ENCODE peak calls at places on chromosomes 4 and X, in six cellular contexts. Q is OCI-LY7, K is dermis blood vessel endothelial cell, V is heart left ventricle, J is astrocyte of the spinal cord, L is SW480. A is an unnamed sample.

GRCh38 chrX:121308276-121308805 is 260.9 kb downstream of the GLUD2 start:
- DNase-seq in Q (peak; percentile 45), K (no peak), V (no peak), L (peak; percentile 28), J (peak; percentile 76), A (no peak)

GRCh38 chr4:107913283-107913899 is 18.0 kb upstream of the CYP2U1 start:
- DNase-seq in J (peak; percentile 70), L (peak; percentile 50), Q (peak; percentile 75), V (no peak), K (peak; percentile 88), A (no peak)

GRCh38 chr4:113209153-113209552 is 159.7 kb downstream of the ANK2 start:
- DNase-seq in Q (no peak), L (no peak), K (no peak), V (no peak), J (no peak), A (no peak)

GRCh38 chr4:78799551-78800495 is 23.7 kb downstream of the BMP2K start:
- DNase-seq in J (no peak), L (no peak), K (no peak), Q (no peak), V (no peak), A (peak; percentile 17)

GRCh38 chrX:34656842-34657780 is at the start of gene TMEM47:
- DNase-seq in L (peak; percentile 80), V (peak; percentile 80), J (peak; percentile 71), Q (no peak), K (peak; percentile 74), A (peak; percentile 6)

GRCh38 chr4:27248829-27249228 is 388.2 kb downstream of the STIM2 start:
- DNase-seq in K (no peak), L (no peak), Q (no peak), J (peak; percentile 1), V (no peak), A (no peak)

GRCh38 chr4:55540271-55540670 is 6.4 kb downstream of the CLOCK start:
- DNase-seq in J (no peak), K (no peak), V (no peak), L (no peak), Q (no peak), A (no peak)

GRCh38 chr4:183443609-183444148 is 757 bp upstream of the CDKN2AIP start:
- DNase-seq in J (no peak), V (no peak), L (no peak), Q (no peak), K (peak; percentile 72), A (no peak)

GRCh38 chr4:144209491-144209890 is 69.0 kb upstream of the GYPA start:
- DNase-seq in V (no peak), K (no peak), Q (no peak), J (no peak), L (no peak), A (no peak)

GRCh38 chr4:2177443-2178093 is 64.4 kb downstream of the HAUS3 start:
- DNase-seq in J (no peak), L (no peak), Q (no peak), K (no peak), V (no peak), A (no peak)

GRCh38 chr4:108426493-108426892 is 193.9 kb upstream of the RPL34 start:
- DNase-seq in J (peak; percentile 69), Q (no peak), V (no peak), K (no peak), L (no peak), A (no peak)

GRCh38 chr4:182354106-182354505 is 110.9 kb downstream of the TENM3 start:
- DNase-seq in J (no peak), Q (no peak), V (no peak), K (no peak), L (no peak), A (no peak)

GRCh38 chr4:39354178-39354503 is 12.0 kb downstream of the RFC1 start:
- DNase-seq in K (no peak), L (peak; percentile 13), V (no peak), J (no peak), Q (no peak), A (no peak)

GRCh38 chr4:133147922-133148689 is 988 bp upstream of the PCDH10 start:
- DNase-seq in V (no peak), J (peak; percentile 77), Q (no peak), L (no peak), K (peak; percentile 40), A (peak; percentile 10)

GRCh38 chr4:4440333-4441061 is 53.6 kb downstream of the NSG1 start:
- DNase-seq in Q (no peak), L (no peak), K (no peak), V (no peak), J (no peak), A (no peak)

GRCh38 chr4:1960170-1960825 is 48.5 kb downstream of the NELFA start:
- DNase-seq in Q (no peak), L (no peak), V (no peak), K (no peak), J (peak; percentile 37), A (no peak)

GRCh38 chr4:137601924-137602323 is 69.6 kb upstream of the PCDH18 start:
- DNase-seq in V (no peak), Q (no peak), L (no peak), J (no peak), K (no peak), A (no peak)

GRCh38 chrX:34487364-34487763 is 169.7 kb downstream of the TMEM47 start:
- DNase-seq in L (no peak), J (no peak), Q (no peak), K (peak; percentile 55), V (no peak), A (no peak)

GRCh38 chr4:147136308-147136707 is 190.6 kb upstream of the TTC29 start:
- DNase-seq in V (no peak), K (no peak), J (peak; percentile 73), L (no peak), Q (no peak), A (no peak)

GRCh38 chrX:129788527-129788926 is 8.8 kb downstream of the SASH3 start:
- DNase-seq in J (no peak), Q (no peak), V (no peak), K (no peak), L (no peak), A (no peak)

GRCh38 chr4:15738877-15739276 is 36.0 kb downstream of the BST1 start:
- DNase-seq in L (no peak), J (peak; percentile 31), K (no peak), Q (no peak), V (no peak), A (no peak)

GRCh38 chrX:44314855-44315254 is 28.6 kb downstream of the EFHC2 start:
- DNase-seq in Q (no peak), K (no peak), L (no peak), V (no peak), J (no peak), A (no peak)

GRCh38 chr4:180665481-180665880 is 1577.7 kb upstream of the TENM3 start:
- DNase-seq in J (peak; percentile 8), L (no peak), Q (no peak), K (no peak), V (no peak), A (no peak)

GRCh38 chr4:111641813-111642579 is 503.3 kb upstream of the FAM241A start:
- DNase-seq in L (peak; percentile 78), Q (peak; percentile 81), V (peak; percentile 33), K (peak; percentile 92), J (peak; percentile 87), A (peak; percentile 19)

GRCh38 chr4:73847507-73848182 is 5.5 kb upstream of the PF4V1 start:
- DNase-seq in K (no peak), V (no peak), L (no peak), Q (no peak), J (no peak), A (no peak)

GRCh38 chrX:129510331-129510730 is 13.0 kb downstream of the SMARCA1 start:
- DNase-seq in L (no peak), V (no peak), K (no peak), Q (no peak), J (no peak), A (no peak)

A was measured in NCI-H2171.